ENCODE peak calls at places on chromosomes 16 and 17, in nine cellular contexts. Z is activated T-cell treated with anti-CD3 and anti-CD28 coated beads for 1 hour, I is B cell, F is RWPE1, J is HTR-8/SVneo, G is uterus, W is posterior cingulate gyrus, Q is AG09319, B is NCI-H2081. R is an unnamed sample.

GRCh38 chr17:28946239-28946638 is 5.1 kb downstream of the PHF12 start:
- DNase-seq in F (no peak), Z (no peak), W (no peak), I (no peak), G (no peak), J (no peak), Q (no peak), B (no peak), R (no peak)

GRCh38 chr17:58487589-58488427 is at the start of gene HSF5:
- DNase-seq in J (no peak), F (no peak), B (no peak), W (no peak), Q (no peak), G (no peak), Z (peak; percentile 62), I (peak; percentile 93), R (peak; percentile 36)

GRCh38 chr17:38706625-38707298 is 1.7 kb downstream of the MLLT6 start:
- DNase-seq in I (peak; percentile 54), W (no peak), Q (no peak), Z (no peak), J (no peak), B (no peak), G (no peak), F (no peak), R (no peak)

GRCh38 chr17:27529230-27529796 is 73.1 kb downstream of the KSR1 start:
- DNase-seq in W (no peak), I (no peak), F (no peak), Z (no peak), Q (no peak), B (no peak), J (no peak), G (no peak), R (no peak)

GRCh38 chr17:44324092-44324570 is 492 bp downstream of the SLC25A39 start:
- DNase-seq in Z (no peak), J (no peak), Q (no peak), I (no peak), W (no peak), B (no peak), G (no peak), F (no peak), R (no peak)

GRCh38 chr16:80733366-80733901 is 71.0 kb downstream of the CDYL2 start:
- DNase-seq in I (no peak), Q (no peak), Z (no peak), W (no peak), G (no peak), J (no peak), B (no peak), F (no peak), R (no peak)

GRCh38 chr17:80956321-80957190 is 35.1 kb upstream of the CHMP6 start:
- DNase-seq in Z (no peak), I (no peak), J (no peak), B (no peak), W (no peak), F (no peak), Q (no peak), G (no peak), R (no peak)

GRCh38 chr17:80899402-80900268 is 92.0 kb upstream of the CHMP6 start:
- DNase-seq in J (peak; percentile 66), F (peak; percentile 10), Z (peak; percentile 76), W (no peak), G (no peak), I (peak; percentile 65), Q (no peak), B (no peak), R (peak; percentile 29)

GRCh38 chr16:73183678-73184092 is 135.8 kb upstream of the ZFHX3 start:
- DNase-seq in B (no peak), F (no peak), G (peak; percentile 61), J (no peak), Z (no peak), Q (peak; percentile 45), W (no peak), I (no peak), R (no peak)

GRCh38 chr17:77863814-77864161 is 94.7 kb upstream of the TNRC6C start:
- DNase-seq in Z (no peak), I (no peak), Q (no peak), B (no peak), G (no peak), F (no peak), W (no peak), J (no peak), R (no peak)

GRCh38 chr16:68658258-68658973 is 13.3 kb downstream of the CDH3 start:
- DNase-seq in F (peak; percentile 94), I (no peak), Z (no peak), B (no peak), G (no peak), J (peak; percentile 91), Q (peak; percentile 16), W (no peak), R (no peak)

GRCh38 chr17:82931696-82932060 is 91.9 kb upstream of the ZNF750 start:
- DNase-seq in G (peak; percentile 86), Q (peak; percentile 54), F (peak; percentile 20), Z (no peak), W (peak; percentile 76), I (no peak), J (no peak), B (no peak), R (peak; percentile 24)

GRCh38 chr16:4496305-4496704 is 20.1 kb downstream of the HMOX2 start:
- DNase-seq in I (no peak), Q (no peak), B (no peak), Z (no peak), W (no peak), J (peak; percentile 29), G (no peak), F (peak; percentile 26), R (no peak)

GRCh38 chr17:77916771-77917481 is 41.6 kb upstream of the TNRC6C start:
- DNase-seq in J (no peak), I (peak; percentile 80), B (no peak), Q (no peak), W (no peak), Z (no peak), G (no peak), F (no peak), R (no peak)

GRCh38 chr17:42301022-42301421 is 12.7 kb downstream of the STAT5A start:
- DNase-seq in I (no peak), F (no peak), Q (no peak), J (no peak), G (no peak), Z (no peak), B (no peak), W (no peak), R (no peak)

GRCh38 chr17:7509937-7510336 is 25.8 kb downstream of the POLR2A start:
- DNase-seq in F (no peak), W (no peak), I (no peak), Z (no peak), G (no peak), Q (no peak), B (no peak), J (no peak), R (no peak)

GRCh38 chr16:8946544-8946943 is 17.2 kb downstream of the USP7 start:
- DNase-seq in G (no peak), F (no peak), J (no peak), I (no peak), B (no peak), Q (no peak), Z (no peak), W (no peak), R (no peak)

GRCh38 chr17:45171338-45172231 is 9.9 kb downstream of the HEXIM2 start:
- DNase-seq in W (no peak), B (no peak), Q (no peak), I (no peak), Z (no peak), J (peak; percentile 75), G (peak; percentile 63), F (peak; percentile 77), R (peak; percentile 27)

GRCh38 chr16:19139436-19140091 is 25.8 kb downstream of the ITPRIPL2 start:
- DNase-seq in F (no peak), B (no peak), Q (no peak), J (no peak), W (no peak), Z (no peak), I (no peak), G (no peak), R (no peak)

GRCh38 chr17:34665803-34666763 is 86.7 kb downstream of the TMEM132E start:
- DNase-seq in B (no peak), Q (no peak), W (no peak), J (no peak), G (no peak), F (no peak), Z (no peak), I (no peak), R (no peak)

GRCh38 chr17:7955414-7956042 is 23.5 kb downstream of the CNTROB start:
- DNase-seq in W (no peak), G (no peak), I (no peak), Q (no peak), Z (no peak), F (no peak), B (no peak), J (no peak), R (no peak)

R was measured in stomach.